ENCODE peak calls at places on chromosomes 11 and 22, in nine cellular contexts. M, G, O, J, U, L, Q, S and A are unnamed samples.

GRCh38 chr11:67390947-67391303 is 861 bp upstream of the RAD9A start:
- DNase-seq in M (no peak), G (no peak), O (no peak), J (no peak), U (no peak), L (no peak), Q (no peak), S (no peak), A (no peak)

GRCh38 chr11:63614136-63614664 is at the start of gene PLAAT3:
- DNase-seq in M (peak), G (no peak), O (peak), J (peak), U (peak), L (peak), Q (peak), S (peak), A (peak)

GRCh38 chr22:46936378-46936916 is 174.0 kb downstream of the TBC1D22A start:
- DNase-seq in M (no peak), G (no peak), O (no peak), J (no peak), U (no peak), L (no peak), Q (no peak), S (no peak), A (no peak)

GRCh38 chr11:67374571-67375276 is 1.3 kb upstream of the CLCF1 start:
- DNase-seq in M (no peak), G (no peak), O (no peak), J (no peak), U (no peak), L (no peak), Q (no peak), S (no peak), A (no peak)

GRCh38 chr11:67364783-67365525 is 8.4 kb downstream of the CLCF1 start:
- DNase-seq in M (no peak), G (no peak), O (no peak), J (no peak), U (no peak), L (no peak), Q (no peak), S (no peak), A (no peak)

GRCh38 chr11:104870910-104871309 is 27.4 kb downstream of the CASP12 start:
- DNase-seq in M (no peak), G (no peak), O (no peak), J (no peak), U (no peak), L (no peak), Q (no peak), S (no peak), A (no peak)

GRCh38 chr11:116641561-116642045 is 131.2 kb downstream of the BUD13 start:
- DNase-seq in M (no peak), G (peak), O (peak), J (no peak), U (peak), L (peak), Q (peak), S (peak), A (peak)

GRCh38 chr11:46588131-46588530 is 5.7 kb downstream of the AMBRA1 start:
- DNase-seq in M (no peak), G (no peak), O (no peak), J (no peak), U (no peak), L (no peak), Q (no peak), S (no peak), A (no peak)

GRCh38 chr11:66868726-66869291 is 11.9 kb downstream of the LRFN4 start:
- DNase-seq in M (no peak), G (no peak), O (peak), J (no peak), U (peak), L (no peak), Q (peak), S (peak), A (peak)

DNA sequence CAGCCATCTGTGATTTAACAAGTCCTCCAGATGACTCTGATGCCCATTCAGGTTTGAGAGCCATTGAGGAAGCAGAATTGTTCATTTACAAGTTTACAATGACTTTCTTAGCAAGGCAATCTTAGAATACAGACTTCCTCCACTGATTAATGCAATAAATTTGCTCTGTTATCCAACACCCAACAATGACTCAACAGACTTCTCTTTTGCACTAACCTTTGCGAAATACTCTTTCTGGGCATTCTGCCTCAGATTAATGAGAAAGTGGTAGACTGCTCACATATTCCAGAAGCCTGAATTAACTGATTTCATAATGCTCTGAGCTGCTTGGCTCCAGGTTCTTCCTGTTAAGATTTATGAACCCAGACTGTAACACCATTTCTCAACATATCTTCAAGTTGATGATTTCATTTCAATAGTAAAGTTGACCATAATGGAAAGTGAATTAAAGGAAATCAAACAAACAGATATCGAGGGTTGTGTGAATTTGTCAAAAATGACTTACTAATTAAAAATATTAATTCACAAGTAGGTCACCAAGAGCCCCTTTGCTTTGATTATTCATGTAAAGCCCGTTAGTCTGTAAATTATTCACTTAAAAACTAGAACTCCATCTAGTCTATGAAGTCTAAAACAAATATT is 70.5 kb upstream of the BLID start:
- DNase-seq in M (no peak), G (no peak), O (no peak), J (no peak), U (no peak), L (no peak), Q (no peak), S (no peak), A (no peak)
- TF ChIP-seq EP300 in M (no peak), G (no peak), O (no peak), J (no peak), U (peak), L (no peak), Q (no peak), S (no peak), A (no peak)

DNA sequence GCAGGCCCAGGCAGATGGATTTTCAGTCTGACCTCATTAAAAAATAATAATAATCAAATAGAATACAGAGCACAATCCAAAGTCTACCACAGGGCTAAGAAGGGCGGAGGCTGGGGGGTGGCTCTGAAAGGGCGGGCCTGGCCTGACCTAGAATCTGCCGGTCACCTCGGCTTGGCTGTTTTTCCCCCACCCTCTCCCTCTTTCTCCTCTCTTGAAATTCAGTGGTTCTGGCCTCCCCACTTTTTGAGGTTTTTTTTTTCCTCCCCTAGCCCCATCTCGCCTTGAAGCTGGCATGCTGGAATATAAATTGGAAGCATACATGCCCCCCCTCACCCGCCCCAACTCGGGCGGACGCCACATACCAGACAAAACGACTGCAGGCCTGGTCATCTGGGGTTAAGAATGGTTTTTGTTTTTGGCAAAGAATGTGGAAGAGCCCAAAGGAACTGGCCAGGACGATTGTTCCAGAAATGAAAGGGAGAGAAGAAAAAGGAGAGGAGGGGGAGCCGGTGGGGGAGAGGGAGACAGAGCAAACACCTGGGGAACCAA is 25.1 kb downstream of the MN1 start:
- DNase-seq in M (no peak), G (no peak), O (no peak), J (no peak), U (peak), L (no peak), Q (no peak), S (no peak), A (no peak)
- TF ChIP-seq POLR2AphosphoS5 in M (no peak), G (no peak), O (no peak), J (no peak), U (no peak), L (no peak), Q (no peak), S (no peak), A (no peak)

GRCh38 chr11:102603091-102603490 is 22.0 kb downstream of the MMP20 start:
- DNase-seq in M (no peak), G (no peak), O (peak), J (no peak), U (no peak), L (no peak), Q (no peak), S (no peak), A (no peak)
- TF ChIP-seq EP300 in M (no peak), G (no peak), O (no peak), J (no peak), U (peak), L (no peak), Q (no peak), S (no peak), A (no peak)

GRCh38 chr11:15339302-15339701 is 224.6 kb downstream of the INSC start:
- DNase-seq in M (no peak), G (no peak), O (no peak), J (no peak), U (no peak), L (no peak), Q (no peak), S (no peak), A (no peak)

GRCh38 chr11:15346907-15347306 is 232.2 kb downstream of the INSC start:
- DNase-seq in M (no peak), G (no peak), O (no peak), J (no peak), U (no peak), L (no peak), Q (no peak), S (no peak), A (no peak)

GRCh38 chr11:15347969-15348734 is 233.4 kb downstream of the INSC start:
- DNase-seq in M (no peak), G (peak), O (no peak), J (no peak), U (no peak), L (no peak), Q (no peak), S (no peak), A (no peak)

GRCh38 chr11:15341587-15341986 is 226.9 kb downstream of the INSC start:
- DNase-seq in M (no peak), G (no peak), O (no peak), J (no peak), U (no peak), L (no peak), Q (no peak), S (no peak), A (no peak)

GRCh38 chr11:15342163-15342562 is 227.4 kb downstream of the INSC start:
- DNase-seq in M (no peak), G (peak), O (no peak), J (no peak), U (no peak), L (no peak), Q (no peak), S (no peak), A (no peak)
- TF ChIP-seq POLR2AphosphoS5 in M (no peak), G (no peak), O (no peak), J (no peak), U (no peak), L (no peak), Q (no peak), S (no peak), A (no peak)

GRCh38 chr11:127412722-127413121 is 412.2 kb upstream of the KIRREL3 start:
- DNase-seq in M (no peak), G (no peak), O (no peak), J (no peak), U (no peak), L (no peak), Q (no peak), S (no peak), A (no peak)
- TF ChIP-seq EP300 in M (no peak), G (no peak), O (no peak), J (no peak), U (no peak), L (no peak), Q (no peak), S (no peak), A (no peak)

DNA sequence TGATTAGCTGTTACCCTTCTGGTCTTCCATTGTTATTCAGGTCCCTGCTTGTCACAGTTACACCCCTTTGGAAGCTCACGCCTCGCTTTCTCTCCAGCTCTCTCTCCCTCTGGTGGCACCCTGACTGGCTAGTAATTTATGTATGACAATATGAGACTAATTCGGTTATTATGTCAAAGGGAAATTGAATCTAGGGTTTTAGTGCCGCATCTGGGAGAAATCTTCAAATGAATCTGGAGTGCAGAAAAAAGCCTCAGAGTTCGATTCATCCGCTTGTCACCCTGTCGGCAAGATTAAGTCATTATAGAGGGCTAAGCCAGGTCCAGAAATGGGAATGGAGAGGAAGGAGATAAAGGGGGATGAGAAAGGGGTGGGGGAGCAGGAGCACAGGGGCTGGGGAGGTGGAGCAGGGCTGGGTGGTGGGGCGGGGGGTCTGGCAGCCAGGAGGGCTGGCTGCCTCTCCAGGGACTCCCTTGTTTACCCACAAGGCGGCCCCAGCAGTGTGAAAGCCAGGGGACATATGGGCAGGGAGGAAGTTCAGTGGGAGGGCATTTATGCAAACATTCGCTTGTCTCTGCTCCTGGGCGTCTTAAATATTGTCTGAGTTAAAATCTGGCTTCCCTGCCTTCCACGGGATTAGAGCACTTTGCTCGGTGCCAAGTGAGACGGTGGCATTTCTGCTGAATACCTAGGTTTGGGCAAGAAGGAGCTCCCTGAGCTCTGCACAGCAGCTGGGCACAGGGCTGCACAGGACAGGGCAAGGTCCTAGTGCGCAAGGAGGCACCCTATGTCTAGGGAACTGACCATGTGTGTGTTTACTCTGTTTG is 179.1 kb upstream of the NECTIN1 start:
- DNase-seq in M (no peak), G (no peak), O (no peak), J (no peak), U (peak), L (no peak), Q (peak), S (no peak), A (no peak)
- TF ChIP-seq POLR2AphosphoS5 in M (no peak), G (no peak), O (no peak), J (no peak), U (no peak), L (no peak), Q (no peak), S (no peak), A (no peak)